ENCODE peak calls at places on chromosomes 6 and 20, in four cellular contexts. I is BE2C, O is esophagus squamous epithelium, F is lower leg skin. T is an unnamed sample.

GRCh38 chr6:40948598-40948997 is 90.4 kb downstream of the UNC5CL start:
- DNase-seq in O (no peak), I (no peak), F (no peak), T (no peak)

GRCh38 chr6:52152070-52152423 is 34.1 kb upstream of the IL17A start:
- DNase-seq in I (no peak), F (no peak), O (no peak), T (no peak)

GRCh38 chr6:37643851-37644672 is 53.6 kb downstream of the MDGA1 start:
- DNase-seq in I (no peak), F (no peak), O (no peak), T (no peak)

GRCh38 chr20:49846206-49846807 is 33.7 kb downstream of the SLC9A8 start:
- DNase-seq in I (peak), O (no peak), F (no peak), T (peak)

GRCh38 chr6:215335-216034 is 76.8 kb upstream of the DUSP22 start:
- DNase-seq in I (no peak), F (peak), O (no peak), T (no peak)

GRCh38 chr6:125224236-125224861 is 70.8 kb downstream of the TPD52L1 start:
- DNase-seq in O (no peak), F (no peak), I (no peak), T (no peak)

GRCh38 chr20:48667889-48668413 is 159.8 kb downstream of the PREX1 start:
- DNase-seq in I (peak), O (no peak), F (no peak), T (no peak)

GRCh38 chr6:151005896-151006632 is 140.6 kb downstream of the MTHFD1L start:
- DNase-seq in F (no peak), I (no peak), O (no peak), T (no peak)

GRCh38 chr6:56571605-56572004 is 71.1 kb downstream of the DST start:
- DNase-seq in F (no peak), I (no peak), O (no peak), T (no peak)

GRCh38 chr6:8066108-8066507 is 1.9 kb upstream of the BLOC1S5 start:
- DNase-seq in I (no peak), O (no peak), F (no peak), T (no peak)

GRCh38 chr6:8063762-8064637 is at the start of gene BLOC1S5:
- DNase-seq in O (peak), I (peak), F (peak), T (peak)

GRCh38 chr6:8061736-8062135 is 2.5 kb downstream of the BLOC1S5 start:
- DNase-seq in F (no peak), O (no peak), I (no peak), T (no peak)

GRCh38 chr6:8065519-8065911 is 1.3 kb upstream of the BLOC1S5 start:
- DNase-seq in F (no peak), I (no peak), O (no peak), T (no peak)

DNA sequence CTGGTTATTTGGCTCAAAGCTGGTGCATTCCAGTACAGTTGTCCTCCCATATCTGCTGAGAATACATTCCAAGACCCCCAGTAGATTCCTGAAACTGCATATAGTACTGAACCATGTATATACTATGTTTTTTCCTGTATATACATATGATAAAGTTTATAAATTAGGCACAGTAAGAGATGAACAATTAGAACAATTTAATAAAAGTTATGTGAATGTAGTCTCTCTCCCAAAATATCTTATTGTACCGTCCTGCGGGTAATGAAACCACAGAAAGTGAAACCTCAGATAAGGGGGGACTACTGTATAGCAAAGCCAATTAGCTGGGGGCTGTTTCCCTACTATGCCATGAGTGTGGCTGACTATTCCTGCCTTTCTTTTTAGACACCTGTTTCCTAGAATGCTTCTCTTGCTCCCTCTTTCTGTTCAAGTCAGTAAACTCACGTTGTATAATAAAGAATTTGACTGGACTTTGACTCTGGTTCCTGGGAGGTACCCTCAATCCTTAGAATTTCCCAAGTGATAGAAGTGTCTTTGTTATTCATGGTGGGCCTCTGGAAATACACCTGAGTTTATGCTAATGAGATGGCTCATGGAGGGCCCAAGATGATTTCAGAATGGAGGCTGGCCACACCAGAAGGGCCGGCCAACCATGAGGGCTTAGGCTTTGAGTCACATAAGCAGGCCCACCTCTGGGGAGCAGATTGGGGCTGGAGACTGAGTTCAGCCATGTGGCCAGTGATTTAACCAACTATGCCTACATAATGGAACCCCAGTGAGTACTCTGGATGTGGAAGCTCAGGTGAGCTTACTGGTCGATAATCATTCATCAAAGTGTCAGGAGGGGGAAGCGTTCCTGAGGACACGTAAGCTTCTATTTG is 689 bp upstream of the BLOC1S5 start:
- DNase-seq in I (no peak), O (no peak), F (no peak), T (no peak)
- TF ChIP-seq CTCF in I (no peak), O (no peak), F (no peak), T (no peak)

DNA sequence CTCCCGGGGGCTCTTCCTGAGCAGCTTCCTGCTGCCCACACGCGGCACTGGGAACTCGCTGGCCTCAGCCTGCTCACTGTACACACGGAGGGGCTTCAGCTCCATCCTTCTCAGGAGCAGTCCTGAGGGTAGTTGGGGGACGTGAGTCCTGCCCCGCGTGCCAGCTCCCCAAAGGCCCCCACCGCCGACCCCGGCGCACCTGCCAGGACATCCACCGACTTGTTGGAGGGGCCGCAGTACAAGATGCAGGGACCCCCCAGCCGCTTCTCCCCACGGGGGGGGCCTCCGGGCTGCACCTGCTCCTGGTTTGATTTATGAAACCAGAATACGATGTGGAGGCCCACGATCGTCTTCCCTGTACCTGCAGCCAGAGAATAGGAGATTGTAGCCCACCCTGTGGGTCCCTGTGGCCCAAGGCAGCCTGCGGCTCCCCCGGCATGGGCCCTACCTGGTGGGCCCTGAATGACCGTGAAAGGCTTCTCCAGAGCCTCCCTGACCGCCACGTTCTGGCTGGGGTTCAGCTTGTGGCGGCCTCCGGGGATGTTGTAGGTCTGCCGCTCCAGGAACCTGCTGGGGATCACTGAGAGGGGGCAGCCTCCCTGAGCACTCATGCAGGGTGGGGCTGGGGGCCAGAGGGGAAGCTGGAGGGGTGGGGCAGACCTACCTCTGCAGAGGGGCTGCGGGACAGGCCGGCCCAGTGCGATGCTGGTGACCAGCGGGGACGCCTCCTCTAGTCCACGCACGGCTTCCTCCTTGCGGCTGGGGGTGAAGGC is 7.9 kb downstream of the FNDC11 start:
- DNase-seq in I (no peak), F (no peak), O (no peak), T (no peak)
- H3K4me3 ChIP-seq in I (no peak), F (no peak), O (no peak), T (no peak)

DNA sequence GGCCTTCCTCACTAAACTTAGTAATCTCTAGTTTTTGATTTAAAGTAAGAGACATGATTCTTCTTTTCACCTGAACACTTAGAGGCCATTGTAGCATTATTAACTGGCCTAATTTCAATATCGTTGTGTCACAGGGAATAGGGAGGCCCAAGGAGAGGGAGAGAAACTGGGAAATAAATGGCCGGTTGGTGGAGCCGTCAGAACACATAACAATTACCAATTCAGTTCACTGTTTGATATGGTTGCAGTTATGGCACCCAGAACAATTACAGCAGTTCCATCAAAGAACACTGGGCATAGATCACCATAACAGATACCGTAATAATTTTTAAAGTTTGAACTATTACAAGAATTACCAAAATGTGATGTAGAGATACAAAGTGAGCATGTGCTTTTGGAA is 9.1 kb upstream of the GLYATL3 start:
- DNase-seq in F (no peak), O (no peak), I (no peak), T (no peak)
- TF ChIP-seq CTCF in F (no peak), O (no peak), I (no peak), T (no peak)

GRCh38 chr6:97668716-97669115 is 385.7 kb upstream of the MMS22L start:
- DNase-seq in I (peak), F (no peak), O (no peak), T (no peak)
- H3K4me3 ChIP-seq in I (peak), F (no peak), O (no peak), T (peak)